ENCODE peak calls at places on chromosomes 11 and 22, in four cellular contexts. W is NCI-H2081, R is cardiac fibroblast, B is hypothalamus. X is an unnamed sample.

GRCh38 chr11:107665016-107665415 is 46.8 kb downstream of the SLN start:
- DNase-seq in W (no peak), R (no peak), B (no peak), X (no peak)

GRCh38 chr22:31822523-31822922 is 68.7 kb downstream of the DEPDC5 start:
- DNase-seq in W (no peak), R (no peak), B (no peak), X (no peak)

GRCh38 chr11:33417121-33417520 is 159.9 kb downstream of the HIPK3 start:
- DNase-seq in W (no peak), R (no peak), B (no peak), X (no peak)

GRCh38 chr22:20155330-20156041 is 4.6 kb upstream of the CCDC188 start:
- DNase-seq in W (peak), R (peak), B (peak), X (no peak)

GRCh38 chr11:44766972-44767278 is 40.2 kb downstream of the TSPAN18 start:
- DNase-seq in W (no peak), R (peak), B (no peak), X (no peak)

GRCh38 chr11:14644396-14645246 is 1.0 kb downstream of the PDE3B start:
- DNase-seq in W (peak), R (peak), B (peak), X (no peak)

GRCh38 chr11:129960216-129961214 is 42.1 kb downstream of the PRDM10 start:
- DNase-seq in W (no peak), R (peak), B (no peak), X (peak)

GRCh38 chr11:11391796-11392195 is 38.7 kb upstream of the CSNK2A3 start:
- DNase-seq in W (no peak), R (peak), B (no peak), X (no peak)

GRCh38 chr11:108601150-108601549 is 7.6 kb upstream of the EXPH5 start:
- DNase-seq in W (no peak), R (no peak), B (no peak), X (no peak)

GRCh38 chr11:43845816-43846215 is 34.8 kb upstream of the ALKBH3 start:
- DNase-seq in W (no peak), R (no peak), B (no peak), X (no peak)

GRCh38 chr11:107593941-107594340 is 3.0 kb downstream of the ELMOD1 start:
- DNase-seq in W (no peak), R (no peak), B (no peak), X (no peak)

GRCh38 chr22:43848366-43849171 is 13.7 kb downstream of the SULT4A1 start:
- DNase-seq in W (peak), R (peak), B (no peak), X (no peak)

X was measured in GM13977.